ENCODE peak calls at places on chromosomes 6 and 20, in six cellular contexts. X is fibroblast of lung, Q is AG09309, C is Panc1, T is left lung, K is brain microvascular endothelial cell. F is an unnamed sample.
A peak's percentile ranks its signal among the peaks of the same experiment; 100 is the strongest.

GRCh38 chr20:11447371-11448100 is 470.2 kb upstream of the BTBD3 start:
- DNase-seq in X (no peak), Q (no peak), C (no peak), T (no peak), K (no peak), F (no peak)

GRCh38 chr20:58800134-58800650 is 50.5 kb downstream of the GNAS-AS1 start:
- DNase-seq in C (no peak), K (no peak), X (peak; percentile 17), T (no peak), Q (no peak), F (no peak)

GRCh38 chr20:10553326-10553984 is 118.3 kb downstream of the SLX4IP start:
- DNase-seq in T (peak; percentile 46), C (no peak), K (peak; percentile 86), Q (no peak), X (peak; percentile 68), F (peak; percentile 73)

GRCh38 chr20:59342017-59342957 is 41.9 kb downstream of the EDN3 start:
- DNase-seq in K (no peak), T (no peak), Q (no peak), C (no peak), X (no peak), F (no peak)

GRCh38 chr20:44017905-44018683 is 103.4 kb downstream of the TOX2 start:
- DNase-seq in K (peak; percentile 62), Q (peak; percentile 54), C (peak; percentile 78), X (peak; percentile 92), T (no peak), F (peak; percentile 68)

GRCh38 chr20:56788671-56789610 is 159.8 kb downstream of the TFAP2C start:
- DNase-seq in C (no peak), K (no peak), T (no peak), Q (no peak), X (peak; percentile 16), F (no peak)

GRCh38 chr6:146470091-146470770 is 73.4 kb upstream of the RAB32 start:
- DNase-seq in Q (no peak), X (no peak), C (no peak), K (no peak), T (no peak), F (no peak)

GRCh38 chr6:31620586-31621319 is at the start of gene PRRC2A:
- DNase-seq in T (peak; percentile 96), K (peak; percentile 46), X (no peak), C (no peak), Q (no peak), F (peak; percentile 95)

GRCh38 chr6:20403080-20403765 is 1.5 kb downstream of the E2F3 start:
- DNase-seq in C (peak; percentile 17), Q (peak; percentile 17), X (peak; percentile 82), K (peak; percentile 59), T (peak; percentile 100), F (no peak)

GRCh38 chr6:133542056-133542821 is 301.1 kb downstream of the EYA4 start:
- DNase-seq in T (no peak), C (no peak), K (no peak), X (peak; percentile 25), Q (no peak), F (no peak)

GRCh38 chr20:50625986-50626677 is 65.2 kb downstream of the RIPOR3 start:
- DNase-seq in K (peak; percentile 34), C (no peak), T (no peak), X (peak; percentile 23), Q (no peak), F (no peak)

GRCh38 chr6:129314575-129314974 is 395.4 kb downstream of the ARHGAP18 start:
- DNase-seq in T (no peak), K (no peak), C (no peak), X (no peak), Q (no peak), F (no peak)

GRCh38 chr6:48111143-48111506 is at the start of gene PTCHD4:
- DNase-seq in X (peak; percentile 87), Q (peak; percentile 7), T (no peak), C (no peak), K (peak; percentile 32), F (peak; percentile 59)

GRCh38 chr6:116019428-116019827 is 41.3 kb downstream of the FRK start:
- DNase-seq in K (no peak), Q (no peak), X (no peak), T (no peak), C (no peak), F (no peak)

GRCh38 chr6:124962617-124963415 is 579 bp downstream of the RNF217 start:
- DNase-seq in X (peak; percentile 52), Q (no peak), T (peak; percentile 87), K (no peak), C (no peak), F (no peak)

GRCh38 chr20:887137-887536 is 29.0 kb downstream of the ANGPT4 start:
- DNase-seq in T (no peak), Q (no peak), C (no peak), K (no peak), X (no peak), F (no peak)

GRCh38 chr6:93079061-93079460 is 340.3 kb downstream of the EPHA7 start:
- DNase-seq in T (no peak), Q (no peak), C (no peak), X (no peak), K (no peak), F (no peak)

GRCh38 chr6:1336246-1336843 is 24.4 kb downstream of the FOXQ1 start:
- DNase-seq in K (no peak), T (no peak), X (no peak), Q (no peak), C (no peak), F (no peak)

GRCh38 chr6:118669561-118669960 is 18.2 kb upstream of the CEP85L start:
- DNase-seq in C (no peak), X (no peak), T (no peak), Q (no peak), K (no peak), F (no peak)

GRCh38 chr6:31689249-31690110 is 8.6 kb upstream of the LY6G5C start:
- DNase-seq in Q (no peak), X (no peak), T (no peak), K (no peak), C (no peak), F (no peak)

GRCh38 chr6:3838992-3839867 is 9.9 kb upstream of the FAM50B start:
- DNase-seq in Q (no peak), X (peak; percentile 28), C (no peak), T (no peak), K (no peak), F (no peak)

GRCh38 chr20:37277253-37277593 is 12.2 kb upstream of the MANBAL start:
- DNase-seq in T (no peak), X (no peak), Q (no peak), C (no peak), K (no peak), F (no peak)

GRCh38 chr6:98827295-98828159 is 6.8 kb upstream of the POU3F2 start:
- DNase-seq in X (peak; percentile 24), C (no peak), T (peak; percentile 71), Q (no peak), K (no peak), F (no peak)

GRCh38 chr6:40962241-40962640 is 76.8 kb downstream of the UNC5CL start:
- DNase-seq in X (peak; percentile 98), T (no peak), C (peak; percentile 67), Q (peak; percentile 75), K (peak; percentile 73), F (peak; percentile 80)

GRCh38 chr6:41040101-41040910 is 1.3 kb upstream of the UNC5CL start:
- DNase-seq in X (peak; percentile 39), C (no peak), T (no peak), Q (no peak), K (no peak), F (no peak)

GRCh38 chr6:56062856-56063255 is 184.5 kb downstream of the COL21A1 start:
- DNase-seq in K (no peak), X (no peak), T (no peak), C (no peak), Q (no peak), F (no peak)

GRCh38 chr6:13877116-13877515 is 47.6 kb upstream of the RNF182 start:
- DNase-seq in X (peak; percentile 70), Q (no peak), C (no peak), T (no peak), K (peak; percentile 63), F (no peak)

GRCh38 chr6:161434331-161434730 is 160.5 kb upstream of the AGPAT4 start:
- DNase-seq in K (no peak), C (no peak), X (peak; percentile 59), Q (no peak), T (no peak), F (no peak)

GRCh38 chr6:83860347-83860731 is 850 bp downstream of the CYB5R4 start:
- DNase-seq in X (no peak), T (no peak), Q (no peak), C (no peak), K (no peak), F (no peak)
- H3K4me3 ChIP-seq in X (peak overlapping the region; percentile 85), T (peak overlapping the region; percentile 86), Q (peak overlapping the region; percentile 99), C (peak overlapping the region; percentile 79), K (peak overlapping the region; percentile 80), F (peak overlapping the region; percentile 89)

GRCh38 chr6:18264338-18265098 is at the start of gene DEK:
- DNase-seq in Q (no peak), C (no peak), T (peak; percentile 94), K (peak; percentile 74), X (peak; percentile 78), F (peak; percentile 49)
- TF ChIP-seq CTCF in Q (peak; percentile 55), C (peak; percentile 77), T (peak; percentile 45), K (peak; percentile 60), X (peak; percentile 54), F (peak; percentile 44)

DNA sequence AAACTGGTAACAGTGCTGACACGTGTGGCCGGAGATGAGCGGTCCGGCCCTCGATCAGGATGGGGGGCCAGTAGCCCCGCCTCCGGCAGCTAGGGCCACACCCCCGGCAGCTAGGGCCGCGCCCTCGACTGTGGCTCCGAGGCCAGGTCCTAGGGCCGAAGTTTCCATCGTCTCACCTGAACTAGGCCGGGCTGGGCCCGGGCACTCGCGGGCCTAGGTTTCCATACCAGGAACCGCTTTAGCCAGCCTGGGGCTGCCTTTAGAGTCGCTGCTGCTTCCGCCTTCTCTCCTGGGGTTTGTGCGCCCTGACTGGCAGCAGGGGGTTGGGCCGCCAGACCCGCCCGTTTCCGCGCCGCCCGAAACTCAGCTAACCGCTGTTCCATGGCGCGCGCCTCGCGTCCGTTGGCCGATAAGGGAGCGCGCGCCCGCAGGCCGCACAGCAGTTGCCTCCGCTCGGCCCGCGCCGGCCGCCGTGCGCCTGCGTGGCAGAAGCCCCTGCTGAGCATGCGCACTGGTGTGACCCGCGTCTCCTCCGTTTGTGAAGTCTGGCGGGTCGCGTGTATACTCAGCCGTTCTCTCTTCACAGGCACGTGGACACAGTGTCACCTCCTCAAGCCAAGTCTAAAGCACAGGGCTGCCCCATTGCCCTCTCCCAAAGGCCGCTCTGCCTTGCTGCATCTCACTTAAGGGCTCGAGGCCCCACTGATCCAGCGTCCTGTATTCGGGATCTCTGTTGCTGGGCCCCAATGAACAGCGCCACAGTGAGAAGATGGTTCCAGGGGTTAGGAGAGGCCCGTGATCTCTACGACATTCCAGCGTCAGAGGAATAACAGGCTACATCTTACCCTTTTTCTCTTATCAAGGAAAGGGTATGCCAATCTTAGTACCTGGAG is at the start of gene SAYSD1:
- DNase-seq in X (peak; percentile 92), C (peak; percentile 69), T (peak; percentile 98), K (peak; percentile 85), Q (peak; percentile 44), F (peak; percentile 69)
- H3K4me3 ChIP-seq in X (peak within 1 kb of the TSS; percentile 83), C (peak within 1 kb of the TSS; percentile 94), T (peak within 1 kb of the TSS; percentile 77), K (peak within 1 kb of the TSS; percentile 78), Q (peak within 1 kb of the TSS; percentile 77), F (peak within 1 kb of the TSS; percentile 78)

DNA sequence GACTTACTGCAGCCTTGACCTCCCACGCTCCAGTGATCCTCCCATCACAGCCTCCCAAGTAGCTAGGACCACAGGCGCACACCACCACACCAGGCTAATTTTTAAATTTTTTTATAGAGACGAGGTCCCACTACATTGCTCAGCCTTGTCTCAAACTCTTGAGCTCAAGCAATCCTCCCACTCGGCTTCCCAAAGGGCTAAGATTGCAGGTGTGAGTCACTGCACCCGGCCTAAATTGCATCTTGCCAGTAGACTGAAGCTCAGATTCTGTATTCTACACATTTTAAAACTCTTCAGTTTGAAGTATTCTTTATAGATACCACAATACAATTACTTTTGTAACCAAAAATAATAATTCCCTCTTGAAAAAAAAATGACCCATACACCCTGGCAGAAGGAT is 11.4 kb downstream of the NUDT3 start:
- DNase-seq in X (peak; percentile 58), T (no peak), Q (no peak), C (no peak), K (no peak), F (no peak)
- TF ChIP-seq CTCF in X (no peak), T (no peak), Q (no peak), C (no peak), K (no peak), F (no peak)